ENCODE peak calls at places on chromosomes 2 and 18, in ten cellular contexts. W is PC-9; O is left lung; V is A549; J is breast epithelium; A is psoas muscle; C is heart left ventricle; U is HepG2; D is naive thymus-derived CD4-positive, alpha-beta T cell; M is mesendoderm. R is an unnamed sample.

GRCh38 chr2:227870710-227871374 is 589 bp upstream of the DAW1 start:
- DNase-seq in W (peak; percentile 77), O (no peak), V (peak; percentile 59), J (no peak), A (no peak), C (no peak), U (no peak), D (no peak), M (peak; percentile 71), R (no peak)

GRCh38 chr18:49521251-49521650 is 34.2 kb upstream of the C18orf32 start:
- DNase-seq in W (no peak), O (no peak), V (no peak), J (no peak), A (no peak), C (no peak), U (no peak), D (no peak), M (no peak), R (no peak)

GRCh38 chr18:47606526-47606925 is 323.9 kb downstream of the SMAD2 start:
- DNase-seq in W (no peak), O (no peak), V (no peak), J (no peak), A (no peak), C (no peak), U (no peak), D (no peak), M (no peak), R (no peak)

GRCh38 chr2:115165529-115166109 is 723.2 kb downstream of the DPP10 start:
- DNase-seq in W (no peak), O (no peak), V (no peak), J (no peak), A (no peak), C (no peak), U (peak; percentile 43), D (no peak), M (peak; percentile 57), R (peak; percentile 58)

GRCh38 chr2:174750923-174751441 is 13.3 kb downstream of the CHRNA1 start:
- DNase-seq in W (no peak), O (no peak), V (no peak), J (no peak), A (no peak), C (no peak), U (no peak), D (peak; percentile 39), M (peak; percentile 37), R (no peak)

GRCh38 chr2:217858519-217859466 is 144.0 kb downstream of the TNS1 start:
- DNase-seq in W (no peak), O (peak; percentile 66), V (no peak), J (no peak), A (peak; percentile 87), C (peak; percentile 92), U (peak; percentile 16), D (no peak), M (peak; percentile 45), R (no peak)

GRCh38 chr2:145690183-145690582 is 1170.3 kb upstream of the ZEB2 start:
- DNase-seq in W (no peak), O (no peak), V (no peak), J (no peak), A (no peak), C (no peak), U (no peak), D (no peak), M (no peak), R (no peak)

GRCh38 chr2:170052151-170052550 is 125.8 kb upstream of the MYO3B start:
- DNase-seq in W (no peak), O (no peak), V (no peak), J (no peak), A (no peak), C (no peak), U (no peak), D (no peak), M (no peak), R (no peak)

GRCh38 chr2:179302149-179302548 is 37.5 kb upstream of the SESTD1 start:
- DNase-seq in W (no peak), O (no peak), V (no peak), J (no peak), A (no peak), C (no peak), U (no peak), D (no peak), M (no peak), R (no peak)

GRCh38 chr2:71607490-71607889 is 154.1 kb downstream of the DYSF start:
- DNase-seq in W (no peak), O (peak; percentile 12), V (no peak), J (no peak), A (no peak), C (peak; percentile 18), U (no peak), D (no peak), M (no peak), R (no peak)

GRCh38 chr18:75249672-75250470 is 39.3 kb downstream of the TSHZ1 start:
- DNase-seq in W (no peak), O (no peak), V (no peak), J (no peak), A (no peak), C (no peak), U (no peak), D (no peak), M (no peak), R (no peak)

GRCh38 chr18:75249192-75249551 is 38.6 kb downstream of the TSHZ1 start:
- DNase-seq in W (no peak), O (no peak), V (no peak), J (no peak), A (no peak), C (no peak), U (no peak), D (no peak), M (no peak), R (no peak)

GRCh38 chr18:75247041-75247551 is 36.5 kb downstream of the TSHZ1 start:
- DNase-seq in W (no peak), O (no peak), V (no peak), J (no peak), A (no peak), C (no peak), U (no peak), D (no peak), M (no peak), R (no peak)

GRCh38 chr18:75248426-75249191 is 38.0 kb downstream of the TSHZ1 start:
- DNase-seq in W (no peak), O (no peak), V (no peak), J (no peak), A (no peak), C (no peak), U (no peak), D (no peak), M (no peak), R (no peak)

DNA sequence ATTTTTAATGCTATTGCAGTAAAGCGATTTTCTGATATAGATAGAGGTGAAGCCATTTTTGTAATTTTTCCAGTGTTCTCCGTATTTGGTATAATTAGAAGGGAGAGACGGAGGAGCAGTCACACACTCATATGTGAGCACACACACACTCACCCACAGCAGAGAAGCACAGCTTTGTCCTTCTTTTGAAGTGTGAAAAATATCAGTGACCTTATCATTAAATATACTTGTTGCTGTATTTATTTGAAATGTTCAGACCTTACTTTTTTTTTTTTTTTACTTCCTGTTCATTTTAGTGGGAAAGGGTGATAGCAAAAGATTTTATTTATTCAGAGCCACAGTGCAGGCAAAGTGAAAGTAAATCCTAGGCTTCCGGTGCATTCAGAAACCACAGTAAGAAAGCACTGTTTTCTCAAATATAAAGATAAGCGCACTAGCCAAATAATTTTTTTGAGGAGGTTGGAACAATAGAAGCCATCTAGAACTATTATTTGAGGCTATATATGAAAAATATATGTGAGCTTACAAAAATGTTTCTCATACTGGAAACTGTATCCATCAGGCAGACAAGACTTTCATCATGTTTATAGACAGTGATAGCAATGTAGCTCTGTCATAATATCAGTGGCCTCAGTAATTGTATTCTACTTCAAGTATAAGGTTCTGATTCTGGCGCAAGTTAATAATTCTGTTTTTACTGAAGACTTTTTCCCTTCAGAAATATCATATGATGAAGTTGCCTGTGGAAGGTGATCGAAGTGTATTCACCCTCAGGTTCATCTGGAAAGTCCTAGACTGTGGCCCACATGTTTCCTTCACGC is 37.2 kb downstream of the TSHZ1 start:
- DNase-seq in W (no peak), O (no peak), V (no peak), J (no peak), A (no peak), C (no peak), U (peak; percentile 6), D (peak; percentile 66), M (no peak), R (no peak)
- H3K4me3 ChIP-seq in W (peak overlapping the region; percentile 35), O (peak overlapping the region; percentile 17), V (peak overlapping the region; percentile 36), J (peak overlapping the region; percentile 42), A (peak overlapping the region; percentile 63), C (peak overlapping the region; percentile 38), U (peak overlapping the region; percentile 50), D (peak overlapping the region; percentile 43), M (no peak overlapping the region), R (peak overlapping the region; percentile 7)

GRCh38 chr2:204686415-204686814 is 141.1 kb downstream of the PARD3B start:
- DNase-seq in W (no peak), O (no peak), V (no peak), J (no peak), A (no peak), C (no peak), U (no peak), D (no peak), M (no peak), R (peak; percentile 39)
- H3K4me1 ChIP-seq in W (no peaks in the 10 kb centered on the region), O (no peaks in the 10 kb centered on the region), V (peaks cover 5% of the 10 kb centered on the region), J (no peaks in the 10 kb centered on the region), A (peaks cover under 1% of the 10 kb centered on the region), C (no peaks in the 10 kb centered on the region), U (peaks cover 10% of the 10 kb centered on the region), D (no peaks in the 10 kb centered on the region), M (no peaks in the 10 kb centered on the region), R (peaks cover 21% of the 10 kb centered on the region)

GRCh38 chr2:46296840-46297545 is at the start of gene EPAS1:
- DNase-seq in W (peak; percentile 83), O (peak; percentile 97), V (peak; percentile 96), J (peak; percentile 90), A (peak; percentile 96), C (peak; percentile 98), U (peak; percentile 84), D (peak; percentile 49), M (peak; percentile 88), R (peak; percentile 92)

GRCh38 chr2:46299365-46300263 is 2.4 kb downstream of the EPAS1 start:
- DNase-seq in W (peak; percentile 84), O (peak; percentile 82), V (peak; percentile 62), J (peak; percentile 55), A (peak; percentile 79), C (peak; percentile 77), U (peak; percentile 58), D (no peak), M (peak; percentile 67), R (no peak)

GRCh38 chr2:46298522-46299351 is 1.5 kb downstream of the EPAS1 start:
- DNase-seq in W (peak; percentile 65), O (peak; percentile 68), V (peak; percentile 72), J (peak; percentile 54), A (peak; percentile 55), C (peak; percentile 77), U (no peak), D (peak; percentile 19), M (peak; percentile 56), R (peak; percentile 23)

GRCh38 chr2:46297546-46298271 is 502 bp downstream of the EPAS1 start:
- DNase-seq in W (peak; percentile 77), O (peak; percentile 91), V (peak; percentile 78), J (peak; percentile 86), A (peak; percentile 70), C (peak; percentile 75), U (peak; percentile 59), D (peak; percentile 61), M (peak; percentile 62), R (peak; percentile 63)

GRCh38 chr2:46298272-46298521 is 990 bp downstream of the EPAS1 start:
- DNase-seq in W (no peak), O (no peak), V (no peak), J (no peak), A (peak; percentile 25), C (no peak), U (no peak), D (peak; percentile 12), M (no peak), R (no peak)
- H3K4me3 ChIP-seq in W (peak overlapping the region; percentile 80), O (peak overlapping the region; percentile 93), V (peak overlapping the region; percentile 92), J (peak overlapping the region; percentile 74), A (peak overlapping the region; percentile 83), C (peak overlapping the region; percentile 97), U (peak overlapping the region; percentile 96), D (peak overlapping the region; percentile 74), M (no peak overlapping the region), R (peak overlapping the region; percentile 39)

GRCh38 chr2:141497262-141497661 is 633.6 kb downstream of the LRP1B start:
- DNase-seq in W (no peak), O (no peak), V (no peak), J (no peak), A (no peak), C (no peak), U (no peak), D (no peak), M (no peak), R (no peak)
- H3K4me1 ChIP-seq in W (no peaks in the 10 kb centered on the region), O (no peaks in the 10 kb centered on the region), V (peaks cover 6% of the 10 kb centered on the region), J (no peaks in the 10 kb centered on the region), A (no peaks in the 10 kb centered on the region), C (no peaks in the 10 kb centered on the region), U (no peaks in the 10 kb centered on the region), D (no peaks in the 10 kb centered on the region), M (no peaks in the 10 kb centered on the region), R (peaks cover 8% of the 10 kb centered on the region)

R was measured in HAP-1.